ENCODE peak calls at places on chromosome 16, in five cellular contexts. I, T, F, A and X are unnamed samples.

GRCh38 chr16:12578001-12578400 is 225.7 kb downstream of the CPPED1 start:
- DNase-seq in I (no peak), T (no peak), F (no peak), A (no peak), X (no peak)

GRCh38 chr16:16029431-16030011 is 80.1 kb downstream of the ABCC1 start:
- DNase-seq in I (no peak), T (no peak), F (no peak), A (no peak), X (no peak)

GRCh38 chr16:27976990-27977389 is 86.5 kb downstream of the GSG1L start:
- DNase-seq in I (no peak), T (no peak), F (no peak), A (no peak), X (no peak)

GRCh38 chr16:72921106-72921505 is 126.8 kb downstream of the ZFHX3 start:
- DNase-seq in I (peak), T (peak), F (no peak), A (no peak), X (no peak)

GRCh38 chr16:2179107-2179501 is 17.3 kb downstream of the CASKIN1 start:
- DNase-seq in I (no peak), T (no peak), F (no peak), A (no peak), X (no peak)

GRCh38 chr16:84683691-84684591 is 15.9 kb upstream of the USP10 start:
- DNase-seq in I (no peak), T (no peak), F (no peak), A (no peak), X (no peak)

GRCh38 chr16:6377956-6378355 is 954.7 kb upstream of the RBFOX1 start:
- DNase-seq in I (no peak), T (no peak), F (no peak), A (no peak), X (no peak)

GRCh38 chr16:21277927-21278706 is at the start of gene CRYM:
- DNase-seq in I (peak), T (peak), F (peak), A (no peak), X (no peak)

GRCh38 chr16:59249049-59249448 is 514.9 kb upstream of the GOT2 start:
- DNase-seq in I (no peak), T (no peak), F (no peak), A (no peak), X (no peak)

GRCh38 chr16:734981-735881 is 5.6 kb downstream of the CIAO3 start:
- DNase-seq in I (no peak), T (no peak), F (no peak), A (no peak), X (no peak)

GRCh38 chr16:48565752-48566151 is 44.2 kb downstream of the N4BP1 start:
- DNase-seq in I (no peak), T (no peak), F (no peak), A (no peak), X (no peak)

GRCh38 chr16:15606521-15607220 is 36.3 kb downstream of the MARF1 start:
- DNase-seq in I (no peak), T (no peak), F (no peak), A (no peak), X (no peak)

GRCh38 chr16:56547120-56547948 is 17.5 kb upstream of the MT4 start:
- DNase-seq in I (no peak), T (no peak), F (no peak), A (no peak), X (peak)

GRCh38 chr16:68756250-68757051 is 19.4 kb downstream of the CDH1 start:
- DNase-seq in I (peak), T (peak), F (no peak), A (peak), X (no peak)

GRCh38 chr16:12811441-12812198 is 7.9 kb upstream of the CPPED1 start:
- DNase-seq in I (no peak), T (no peak), F (no peak), A (no peak), X (no peak)